ENCODE peak calls at places on chromosomes 3 and 15, in ten cellular contexts. P, Z, V, B, O, L, T, C, A and J are unnamed samples.
A peak's percentile ranks its signal among the peaks of the same experiment; 100 is the strongest.

GRCh38 chr3:99330924-99331532 is 307.4 kb upstream of the COL8A1 start:
- DNase-seq in B (no peak), T (no peak), P (no peak), Z (peak; percentile 61), O (no peak), C (no peak), A (no peak), L (no peak), V (no peak), J (no peak)

GRCh38 chr3:197956626-197956988 is 3.4 kb upstream of the LMLN start:
- DNase-seq in O (peak; percentile 30), A (no peak), V (no peak), C (no peak), P (no peak), L (no peak), T (no peak), Z (no peak), B (no peak), J (no peak)

GRCh38 chr3:155202626-155203025 is 90.9 kb downstream of the STRIT1 start:
- DNase-seq in A (no peak), O (peak; percentile 23), L (no peak), T (no peak), P (no peak), V (peak; percentile 34), C (no peak), Z (peak; percentile 54), B (no peak), J (no peak)

GRCh38 chr15:69757186-69757585 is 304.6 kb downstream of the RPLP1 start:
- DNase-seq in P (no peak), T (no peak), L (peak; percentile 85), B (no peak), Z (no peak), V (no peak), O (no peak), C (no peak), A (peak; percentile 14), J (peak; percentile 44)

GRCh38 chr15:70171224-70171886 is 73.6 kb upstream of the TLE3 start:
- DNase-seq in T (no peak), O (no peak), P (no peak), C (no peak), A (no peak), B (no peak), V (no peak), Z (no peak), L (no peak), J (no peak)

GRCh38 chr3:115788921-115789470 is 165.7 kb downstream of the GAP43 start:
- DNase-seq in C (no peak), B (no peak), T (peak; percentile 20), V (peak; percentile 73), O (no peak), L (no peak), A (no peak), P (peak; percentile 96), Z (peak; percentile 80), J (no peak)

GRCh38 chr3:140682586-140682985 is 4.7 kb downstream of the TRIM42 start:
- DNase-seq in O (no peak), V (no peak), A (no peak), P (no peak), C (no peak), Z (no peak), L (no peak), B (no peak), T (no peak), J (no peak)

GRCh38 chr3:139292933-139293664 is 50.7 kb upstream of the MRPS22 start:
- DNase-seq in P (no peak), B (no peak), Z (peak; percentile 23), T (peak; percentile 35), O (no peak), C (no peak), L (no peak), A (no peak), V (no peak), J (no peak)

GRCh38 chr15:70339551-70340517 is 242.1 kb upstream of the TLE3 start:
- DNase-seq in V (no peak), B (no peak), P (no peak), O (peak; percentile 53), A (no peak), T (no peak), C (peak; percentile 76), L (no peak), Z (peak; percentile 67), J (no peak)

GRCh38 chr15:51499379-51499976 is 123.1 kb downstream of the DMXL2 start:
- DNase-seq in Z (peak; percentile 74), V (peak; percentile 19), L (no peak), O (no peak), A (no peak), C (peak; percentile 3), T (peak; percentile 67), B (no peak), P (no peak), J (no peak)

GRCh38 chr15:59948924-59949613 is 55.0 kb upstream of the FOXB1 start:
- DNase-seq in L (no peak), A (no peak), V (no peak), C (no peak), Z (no peak), B (no peak), P (no peak), O (no peak), T (no peak), J (no peak)

GRCh38 chr15:98804057-98804380 is 155.7 kb downstream of the IGF1R start:
- DNase-seq in O (no peak), V (no peak), P (no peak), Z (peak; percentile 44), B (no peak), A (no peak), C (no peak), T (no peak), L (no peak), J (no peak)

GRCh38 chr3:106172780-106173179 is 304.0 kb upstream of the CBLB start:
- DNase-seq in V (no peak), A (no peak), C (no peak), P (no peak), Z (no peak), O (no peak), T (no peak), B (no peak), L (no peak), J (no peak)

GRCh38 chr15:46442196-46442595 is 807.4 kb downstream of the SQOR start:
- DNase-seq in C (no peak), V (no peak), P (peak; percentile 7), B (no peak), Z (no peak), A (no peak), T (no peak), O (no peak), L (no peak), J (no peak)

GRCh38 chr3:132253262-132253878 is 63.8 kb upstream of the ACP3 start:
- DNase-seq in Z (peak; percentile 89), V (peak; percentile 44), L (peak; percentile 6), C (peak; percentile 13), A (no peak), B (no peak), O (peak; percentile 45), T (peak; percentile 70), P (no peak), J (no peak)

GRCh38 chr3:46208167-46208704 is at the start of gene CCR1:
- DNase-seq in O (no peak), Z (peak; percentile 71), L (peak; percentile 68), P (no peak), V (no peak), A (no peak), C (no peak), B (peak; percentile 45), T (peak; percentile 44), J (peak; percentile 63)

GRCh38 chr15:58340176-58340575 is 91.6 kb upstream of the LIPC start:
- DNase-seq in B (no peak), Z (peak; percentile 25), T (no peak), V (no peak), L (no peak), P (no peak), O (no peak), A (no peak), C (no peak), J (no peak)

GRCh38 chr3:156605686-156606605 is 51.0 kb upstream of the SSR3 start:
- DNase-seq in P (no peak), C (no peak), A (no peak), T (peak; percentile 23), L (no peak), Z (peak; percentile 82), V (no peak), B (no peak), O (no peak), J (no peak)

GRCh38 chr15:62099171-62099601 is 32.4 kb downstream of the C2CD4A start:
- DNase-seq in L (no peak), O (no peak), B (no peak), V (no peak), C (peak; percentile 14), A (no peak), P (no peak), Z (peak; percentile 37), T (no peak), J (no peak)

GRCh38 chr3:40043444-40043755 is 234.0 kb downstream of the MYRIP start:
- DNase-seq in C (peak; percentile 33), A (no peak), T (no peak), V (peak; percentile 38), B (no peak), L (no peak), Z (peak; percentile 38), P (peak; percentile 32), O (no peak), J (no peak)

GRCh38 chr3:22360977-22361376 is 610.0 kb upstream of the ZNF385D start:
- DNase-seq in A (no peak), L (no peak), Z (peak; percentile 72), P (no peak), O (no peak), T (no peak), V (no peak), C (no peak), B (no peak), J (no peak)

GRCh38 chr3:114086356-114086755 is 29.8 kb downstream of the QTRT2 start:
- DNase-seq in O (no peak), T (no peak), Z (no peak), C (no peak), L (no peak), A (no peak), V (no peak), P (no peak), B (no peak), J (no peak)

GRCh38 chr15:66588971-66589370 is 23.2 kb upstream of the LCTL start:
- DNase-seq in B (no peak), O (no peak), V (no peak), C (no peak), L (no peak), T (no peak), Z (no peak), P (no peak), A (no peak), J (no peak)

GRCh38 chr15:65827065-65827464 is 35.0 kb upstream of the DENND4A start:
- DNase-seq in L (no peak), B (no peak), V (no peak), T (no peak), A (no peak), C (no peak), P (no peak), O (no peak), Z (no peak), J (no peak)

GRCh38 chr3:123479891-123480290 is 31.0 kb upstream of the ADCY5 start:
- DNase-seq in B (no peak), Z (no peak), L (no peak), A (no peak), P (no peak), C (no peak), V (no peak), T (no peak), O (no peak), J (no peak)

GRCh38 chr3:37194533-37194932 is 20.2 kb upstream of the LRRFIP2 start:
- DNase-seq in T (no peak), V (no peak), L (no peak), P (no peak), Z (no peak), O (no peak), A (no peak), B (no peak), C (no peak), J (no peak)

GRCh38 chr3:16768956-16769355 is 115.8 kb upstream of the PLCL2 start:
- DNase-seq in L (no peak), T (no peak), C (no peak), Z (peak; percentile 76), V (peak; percentile 6), B (no peak), A (no peak), P (no peak), O (no peak), J (no peak)

GRCh38 chr3:111541911-111542483 is at the start of gene CD96:
- DNase-seq in L (peak; percentile 74), V (no peak), C (no peak), Z (peak; percentile 62), A (peak; percentile 50), B (no peak), T (no peak), P (no peak), O (no peak), J (peak; percentile 39)